ENCODE peak calls at places on chromosomes 7 and 10, in six cellular contexts. I is tibial artery, C is uterus, F is right lobe of liver, V is IMR-90, E is adrenal gland. M is an unnamed sample.

GRCh38 chr10:63866075-63866746 is 345.0 kb downstream of the REEP3 start:
- DNase-seq in C (peak; percentile 20), V (peak; percentile 47), F (no peak), E (peak; percentile 34), I (peak; percentile 25), M (no peak)

GRCh38 chr7:29853072-29853471 is 46.8 kb downstream of the WIPF3 start:
- DNase-seq in F (no peak), I (no peak), E (no peak), V (no peak), C (no peak), M (no peak)

GRCh38 chr10:131270461-131271190 is 40.9 kb downstream of the TCERG1L start:
- DNase-seq in F (no peak), E (no peak), I (no peak), V (no peak), C (no peak), M (no peak)

GRCh38 chr7:157339777-157340677 is 3.2 kb downstream of the DNAJB6 start:
- DNase-seq in V (peak; percentile 74), E (peak; percentile 59), F (peak; percentile 62), I (peak; percentile 77), C (peak; percentile 65), M (no peak)

GRCh38 chr10:62492012-62492869 is 118.1 kb downstream of the ZNF365 start:
- DNase-seq in I (no peak), F (no peak), C (no peak), E (no peak), V (peak; percentile 25), M (no peak)

GRCh38 chr10:131571845-131572244 is 260.3 kb upstream of the TCERG1L start:
- DNase-seq in C (no peak), I (no peak), F (no peak), E (no peak), V (no peak), M (no peak)

GRCh38 chr10:52540479-52540984 is 226.5 kb downstream of the DKK1 start:
- DNase-seq in E (no peak), V (no peak), I (no peak), F (no peak), C (no peak), M (no peak)

GRCh38 chr7:106480161-106480579 is 180.8 kb downstream of the CCDC71L start:
- DNase-seq in C (no peak), E (no peak), I (no peak), V (peak; percentile 55), F (no peak), M (no peak)

GRCh38 chr10:22219308-22219707 is 1.5 kb upstream of the EBLN1 start:
- DNase-seq in F (no peak), I (no peak), V (no peak), E (no peak), C (no peak), M (no peak)

GRCh38 chr10:79005126-79005820 is 63.5 kb upstream of the ZMIZ1 start:
- DNase-seq in V (no peak), C (no peak), E (no peak), F (no peak), I (no peak), M (no peak)

GRCh38 chr10:118980870-118981269 is 48.6 kb upstream of the NANOS1 start:
- DNase-seq in F (peak; percentile 8), C (no peak), E (no peak), V (no peak), I (no peak), M (no peak)

GRCh38 chr7:88664630-88665233 is 94.8 kb upstream of the ZNF804B start:
- DNase-seq in E (no peak), C (no peak), F (no peak), I (no peak), V (no peak), M (no peak)

GRCh38 chr10:73073627-73074026 is 23.0 kb downstream of the P4HA1 start:
- DNase-seq in C (no peak), V (no peak), F (no peak), E (no peak), I (no peak), M (no peak)

GRCh38 chr10:129854796-129855705 is 109.0 kb downstream of the EBF3 start:
- DNase-seq in C (no peak), V (no peak), F (no peak), E (no peak), I (no peak), M (no peak)

GRCh38 chr10:119669975-119670640 is 18.9 kb downstream of the BAG3 start:
- DNase-seq in C (no peak), E (no peak), I (no peak), F (no peak), V (no peak), M (no peak)

GRCh38 chr7:77759294-77759889 is 38.8 kb downstream of the TMEM60 start:
- DNase-seq in F (peak; percentile 65), C (peak; percentile 74), V (peak; percentile 76), E (peak; percentile 73), I (peak; percentile 66), M (no peak)

GRCh38 chr10:114437456-114438292 is 33.4 kb upstream of the AFAP1L2 start:
- DNase-seq in C (no peak), I (no peak), E (no peak), V (peak; percentile 19), F (no peak), M (no peak)

GRCh38 chr10:71651428-71651827 is 68.2 kb downstream of the C10orf105 start:
- DNase-seq in F (no peak), E (no peak), C (no peak), V (no peak), I (no peak), M (no peak)

GRCh38 chr10:119522747-119523426 is 19.6 kb downstream of the RGS10 start:
- DNase-seq in C (no peak), E (no peak), V (no peak), F (no peak), I (no peak), M (peak; percentile 44)

GRCh38 chr7:157634401-157635147 is 297.8 kb downstream of the DNAJB6 start:
- DNase-seq in I (no peak), V (no peak), E (no peak), F (no peak), C (no peak), M (no peak)

GRCh38 chr7:157980774-157981173 is 606.8 kb downstream of the PTPRN2 start:
- DNase-seq in I (no peak), C (no peak), F (peak; percentile 16), E (no peak), V (no peak), M (peak; percentile 83)

GRCh38 chr7:118195837-118196474 is 12.0 kb downstream of the LSM8 start:
- DNase-seq in I (peak; percentile 32), V (peak; percentile 70), C (peak; percentile 67), E (peak; percentile 46), F (peak; percentile 65), M (no peak)

GRCh38 chr10:712089-712488 is 22.6 kb upstream of the DIP2C start:
- DNase-seq in C (no peak), F (peak; percentile 68), V (no peak), I (no peak), E (no peak), M (no peak)

GRCh38 chr10:44766601-44767000 is 144.5 kb upstream of the TMEM72 start:
- DNase-seq in E (no peak), V (no peak), I (no peak), F (no peak), C (no peak), M (no peak)

GRCh38 chr10:33352154-33352553 is 17.7 kb upstream of the NRP1 start:
- DNase-seq in F (no peak), C (no peak), I (no peak), E (no peak), V (peak; percentile 91), M (no peak)

GRCh38 chr10:7457478-7458316 is 46.9 kb upstream of the SFMBT2 start:
- DNase-seq in V (no peak), C (no peak), E (no peak), I (no peak), F (no peak), M (no peak)

GRCh38 chr10:4266387-4267083 is 481.5 kb upstream of the KLF6 start:
- DNase-seq in C (no peak), I (peak; percentile 48), V (peak; percentile 42), E (no peak), F (no peak), M (no peak)

GRCh38 chr7:88758355-88759215 is 915 bp upstream of the ZNF804B start:
- DNase-seq in V (no peak), F (no peak), E (peak; percentile 18), C (no peak), I (no peak), M (no peak)

DNA sequence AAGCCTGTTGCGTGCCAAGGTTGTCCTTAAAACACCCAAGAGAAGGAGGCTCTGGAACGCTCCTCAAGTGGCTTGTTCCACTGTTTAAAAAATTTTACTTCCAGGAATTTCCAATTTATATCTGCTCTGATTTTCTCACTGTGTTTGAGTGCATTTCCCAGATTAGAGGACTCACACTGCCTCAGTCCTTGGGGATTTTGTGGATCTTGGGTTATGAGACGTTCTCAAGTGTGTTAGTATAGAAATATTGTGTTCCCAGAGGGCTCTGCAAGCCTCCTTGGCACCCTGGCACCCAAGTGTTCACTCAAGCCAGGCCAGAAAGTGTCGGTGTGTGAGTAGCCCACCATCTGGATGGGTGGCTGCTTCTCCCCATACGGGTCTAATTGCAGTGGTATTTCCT is 192.2 kb downstream of the SNX10 start:
- DNase-seq in V (no peak), F (no peak), I (no peak), E (no peak), C (no peak), M (no peak)
- TF ChIP-seq CTCF in V (no peak), F (no peak), I (no peak), E (no peak), C (no peak), M (no peak)

GRCh38 chr7:78983483-78983882 is 470.0 kb downstream of the MAGI2 start:
- DNase-seq in C (no peak), V (no peak), E (no peak), I (no peak), F (no peak), M (no peak)

GRCh38 chr7:78985509-78985908 is 468.0 kb downstream of the MAGI2 start:
- DNase-seq in I (no peak), V (no peak), F (no peak), E (no peak), C (no peak), M (no peak)
- TF ChIP-seq CTCF in I (no peak), V (peak; percentile 14), F (no peak), E (no peak), C (no peak), M (no peak)

GRCh38 chr10:110499796-110500514 is 2.2 kb downstream of the DUSP5 start:
- DNase-seq in C (no peak), F (no peak), V (peak; percentile 58), I (no peak), E (no peak), M (no peak)

GRCh38 chr10:110497438-110498086 is at the start of gene DUSP5:
- DNase-seq in E (peak; percentile 96), F (peak; percentile 93), V (peak; percentile 92), I (peak; percentile 95), C (peak; percentile 93), M (peak; percentile 95)

GRCh38 chr10:110500515-110500905 is 2.8 kb downstream of the DUSP5 start:
- DNase-seq in F (no peak), E (no peak), V (peak; percentile 81), I (no peak), C (peak; percentile 36), M (no peak)

GRCh38 chr10:110498087-110498981 is 627 bp downstream of the DUSP5 start:
- DNase-seq in F (no peak), E (peak; percentile 71), V (peak; percentile 48), C (peak; percentile 45), I (peak; percentile 28), M (no peak)

GRCh38 chr10:110498982-110499795 is 1.5 kb downstream of the DUSP5 start:
- DNase-seq in V (peak; percentile 74), F (no peak), C (peak; percentile 64), I (no peak), E (peak; percentile 47), M (no peak)
- TF ChIP-seq CTCF in V (peak; percentile 43), F (no peak), C (peak; percentile 18), I (no peak), E (peak; percentile 9), M (peak; percentile 71)

GRCh38 chr7:40527723-40528122 is 392.9 kb downstream of the SUGCT start:
- DNase-seq in I (no peak), C (no peak), E (no peak), V (no peak), F (no peak), M (no peak)
- TF ChIP-seq CTCF in I (no peak), C (no peak), E (no peak), V (no peak), F (no peak), M (peak; percentile 69)